ENCODE peak calls at places on chromosome 20, in eight cellular contexts. One of them, this sample, is unnamed.

GRCh38 chr20:23164176-23164601 is 78.1 kb upstream of the CD93 start:
- DNase-seq in stomach: peak
- DNase-seq in body of pancreas: no peak
- DNase-seq in IMR-90: no peak
- DNase-seq in A549: no peak
- DNase-seq in heart left ventricle: no peak
- DNase-seq in spleen: no peak
- DNase-seq in ovary: no peak
- DNase-seq in this sample: no peak

GRCh38 chr20:58693226-58694006 is 816 bp downstream of the NPEPL1 start:
- DNase-seq in stomach: peak
- DNase-seq in body of pancreas: peak
- DNase-seq in IMR-90: no peak
- DNase-seq in A549: peak
- DNase-seq in heart left ventricle: no peak
- DNase-seq in spleen: peak
- DNase-seq in ovary: no peak
- DNase-seq in this sample: peak

GRCh38 chr20:61587910-61588309 is 335.8 kb downstream of the CDH4 start:
- DNase-seq in stomach: no peak
- DNase-seq in body of pancreas: no peak
- DNase-seq in IMR-90: no peak
- DNase-seq in A549: no peak
- DNase-seq in heart left ventricle: no peak
- DNase-seq in spleen: no peak
- DNase-seq in ovary: no peak
- DNase-seq in this sample: no peak

GRCh38 chr20:9068896-9069663 is at the start of gene PLCB4:
- DNase-seq in stomach: peak
- DNase-seq in body of pancreas: peak
- DNase-seq in IMR-90: peak
- DNase-seq in A549: peak
- DNase-seq in heart left ventricle: peak
- DNase-seq in spleen: no peak
- DNase-seq in ovary: peak
- DNase-seq in this sample: no peak

GRCh38 chr20:64116541-64117423 is 9.4 kb upstream of the NPBWR2 start:
- DNase-seq in stomach: peak
- DNase-seq in body of pancreas: no peak
- DNase-seq in IMR-90: no peak
- DNase-seq in A549: no peak
- DNase-seq in heart left ventricle: peak
- DNase-seq in spleen: no peak
- DNase-seq in ovary: peak
- DNase-seq in this sample: no peak

GRCh38 chr20:8583209-8584106 is 451.4 kb downstream of the PLCB1 start:
- DNase-seq in stomach: no peak
- DNase-seq in body of pancreas: no peak
- DNase-seq in IMR-90: peak
- DNase-seq in A549: no peak
- DNase-seq in heart left ventricle: no peak
- DNase-seq in spleen: no peak
- DNase-seq in ovary: no peak
- DNase-seq in this sample: no peak

GRCh38 chr20:37937686-37938085 is 34.8 kb downstream of the VSTM2L start:
- DNase-seq in stomach: no peak
- DNase-seq in body of pancreas: no peak
- DNase-seq in IMR-90: no peak
- DNase-seq in A549: no peak
- DNase-seq in heart left ventricle: no peak
- DNase-seq in spleen: no peak
- DNase-seq in ovary: no peak
- DNase-seq in this sample: peak

GRCh38 chr20:53157443-53158408 is 185.6 kb downstream of the TSHZ2 start:
- DNase-seq in stomach: peak
- DNase-seq in body of pancreas: peak
- DNase-seq in IMR-90: peak
- DNase-seq in A549: peak
- DNase-seq in heart left ventricle: no peak
- DNase-seq in spleen: peak
- DNase-seq in ovary: peak
- DNase-seq in this sample: no peak

GRCh38 chr20:21812384-21812783 is 106.9 kb downstream of the PAX1 start:
- DNase-seq in stomach: no peak
- DNase-seq in body of pancreas: no peak
- DNase-seq in IMR-90: no peak
- DNase-seq in A549: no peak
- DNase-seq in heart left ventricle: no peak
- DNase-seq in spleen: no peak
- DNase-seq in ovary: no peak
- DNase-seq in this sample: no peak

GRCh38 chr20:43922614-43923013 is 8.0 kb downstream of the TOX2 start:
- DNase-seq in stomach: no peak
- DNase-seq in body of pancreas: no peak
- DNase-seq in IMR-90: no peak
- DNase-seq in A549: no peak
- DNase-seq in heart left ventricle: no peak
- DNase-seq in spleen: no peak
- DNase-seq in ovary: no peak
- DNase-seq in this sample: no peak

GRCh38 chr20:4444404-4444803 is 277.3 kb upstream of the PRND start:
- DNase-seq in stomach: no peak
- DNase-seq in body of pancreas: no peak
- DNase-seq in IMR-90: peak
- DNase-seq in A549: no peak
- DNase-seq in heart left ventricle: no peak
- DNase-seq in spleen: no peak
- DNase-seq in ovary: no peak
- DNase-seq in this sample: no peak

GRCh38 chr20:25247666-25248500 is at the start of gene PYGB:
- DNase-seq in stomach: peak
- DNase-seq in body of pancreas: peak
- DNase-seq in IMR-90: peak
- DNase-seq in A549: peak
- DNase-seq in heart left ventricle: peak
- DNase-seq in spleen: peak
- DNase-seq in ovary: peak
- DNase-seq in this sample: peak

GRCh38 chr20:18066421-18067333 is 9.0 kb upstream of the OVOL2 start:
- DNase-seq in stomach: no peak
- DNase-seq in body of pancreas: no peak
- DNase-seq in IMR-90: no peak
- DNase-seq in A549: no peak
- DNase-seq in heart left ventricle: no peak
- DNase-seq in spleen: no peak
- DNase-seq in ovary: no peak
- DNase-seq in this sample: no peak

GRCh38 chr20:57680934-57681914 is 28.6 kb downstream of the PMEPA1 start:
- DNase-seq in stomach: no peak
- DNase-seq in body of pancreas: no peak
- DNase-seq in IMR-90: no peak
- DNase-seq in A549: no peak
- DNase-seq in heart left ventricle: no peak
- DNase-seq in spleen: peak
- DNase-seq in ovary: no peak
- DNase-seq in this sample: no peak

GRCh38 chr20:846894-847278 is 13.4 kb downstream of the FAM110A start:
- DNase-seq in stomach: no peak
- DNase-seq in body of pancreas: no peak
- DNase-seq in IMR-90: no peak
- DNase-seq in A549: no peak
- DNase-seq in heart left ventricle: peak
- DNase-seq in spleen: peak
- DNase-seq in ovary: no peak
- DNase-seq in this sample: no peak

DNA sequence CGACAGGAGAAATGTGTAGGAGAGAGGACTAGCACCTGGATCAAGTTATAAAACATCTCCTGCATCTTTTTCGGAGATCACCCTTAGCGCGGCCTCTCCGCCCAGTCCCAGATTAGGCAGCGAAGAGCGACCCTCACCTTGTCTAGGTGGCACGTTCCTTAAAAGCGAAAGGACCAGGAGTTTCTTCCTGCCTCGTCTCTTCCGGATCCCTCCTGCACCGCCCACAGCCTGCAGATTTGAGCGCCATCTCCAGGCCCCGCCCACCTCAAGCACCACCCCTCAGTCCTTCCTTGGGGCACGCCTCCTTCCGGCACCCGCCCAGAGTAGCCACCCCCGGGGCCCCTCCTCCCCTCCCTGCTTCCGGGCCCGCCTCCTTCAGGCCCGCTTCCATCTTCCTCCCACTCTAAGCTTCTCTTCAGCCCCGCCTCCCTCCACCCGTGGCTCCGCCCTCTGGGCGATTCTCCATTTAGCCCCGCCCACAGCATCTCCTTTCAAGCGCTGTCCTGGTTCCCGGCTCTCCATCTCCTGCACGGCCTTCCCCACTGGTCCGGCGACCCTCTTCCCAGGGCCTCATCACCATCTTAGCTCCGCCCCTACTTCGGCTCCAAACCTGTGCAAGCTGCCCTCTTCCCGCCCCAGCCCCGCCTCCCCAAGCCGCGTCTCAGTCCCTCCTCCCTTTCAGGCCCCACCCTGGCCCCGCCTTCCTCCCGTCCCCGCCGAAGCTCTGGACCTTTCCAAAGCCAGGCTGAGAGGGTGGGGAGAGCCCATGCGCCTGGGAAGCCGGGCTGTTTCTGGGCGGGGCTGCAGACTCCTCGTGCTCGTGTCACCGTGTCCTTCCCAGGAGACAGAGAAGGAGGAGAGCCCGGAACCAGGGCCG is 550 bp upstream of the RALY start:
- DNase-seq in stomach: peak
- DNase-seq in body of pancreas: peak
- DNase-seq in IMR-90: peak
- DNase-seq in A549: peak
- DNase-seq in heart left ventricle: peak
- DNase-seq in spleen: peak
- DNase-seq in ovary: peak
- DNase-seq in this sample: peak
- H3K4me3 ChIP-seq in stomach: peak
- H3K4me3 ChIP-seq in body of pancreas: peak
- H3K4me3 ChIP-seq in IMR-90: peak
- H3K4me3 ChIP-seq in A549: peak
- H3K4me3 ChIP-seq in heart left ventricle: peak
- H3K4me3 ChIP-seq in spleen: peak
- H3K4me3 ChIP-seq in ovary: peak
- H3K4me3 ChIP-seq in this sample: peak

GRCh38 chr20:51306081-51306480 is 236.4 kb downstream of the NFATC2 start:
- DNase-seq in stomach: no peak
- DNase-seq in body of pancreas: no peak
- DNase-seq in IMR-90: no peak
- DNase-seq in A549: no peak
- DNase-seq in heart left ventricle: no peak
- DNase-seq in spleen: no peak
- DNase-seq in ovary: no peak
- DNase-seq in this sample: no peak
- H3K27ac ChIP-seq in stomach: no peak
- H3K27ac ChIP-seq in body of pancreas: no peak
- H3K27ac ChIP-seq in IMR-90: no peak
- H3K27ac ChIP-seq in A549: peak
- H3K27ac ChIP-seq in heart left ventricle: no peak
- H3K27ac ChIP-seq in spleen: no peak
- H3K27ac ChIP-seq in ovary: no peak
- H3K27ac ChIP-seq in this sample: no peak

DNA sequence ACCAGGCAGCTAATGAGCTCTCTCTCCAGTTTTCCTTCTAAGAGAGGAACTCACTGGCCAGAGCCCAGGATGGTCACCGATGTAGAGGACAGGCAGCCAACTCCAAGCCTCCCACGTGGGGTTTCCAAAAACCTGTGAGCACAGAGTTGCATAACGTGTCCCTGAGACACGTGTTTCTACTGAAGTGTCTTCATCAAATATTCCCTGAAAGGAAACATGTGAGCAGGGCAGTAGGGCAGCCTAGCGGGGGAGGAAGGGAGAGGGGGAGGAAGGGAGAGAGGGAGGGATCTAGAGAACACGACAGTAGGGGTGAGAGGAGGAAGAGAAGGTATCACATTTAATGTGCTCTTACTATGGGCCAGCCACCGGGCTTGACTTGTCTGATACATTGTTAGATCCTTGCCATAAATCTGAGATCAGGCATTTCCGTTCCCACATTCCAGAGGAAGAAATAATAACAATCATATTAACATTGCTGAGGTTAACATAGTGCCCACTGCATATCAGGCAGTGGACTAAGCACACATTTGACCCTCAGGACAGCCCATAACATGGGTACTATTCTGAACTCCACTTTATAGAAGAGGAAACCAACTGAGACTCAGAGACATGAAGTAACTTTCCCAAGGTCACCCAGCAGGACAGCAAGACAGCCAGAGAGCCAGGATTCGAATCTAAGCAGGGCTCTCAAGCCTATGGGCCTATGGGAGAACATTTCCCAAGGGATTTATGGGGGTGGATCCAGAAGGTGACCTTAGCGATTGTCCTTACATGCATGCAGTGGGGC is 4.5 kb upstream of the SYS1 start:
- DNase-seq in stomach: peak
- DNase-seq in body of pancreas: peak
- DNase-seq in IMR-90: peak
- DNase-seq in A549: no peak
- DNase-seq in heart left ventricle: peak
- DNase-seq in spleen: no peak
- DNase-seq in ovary: peak
- DNase-seq in this sample: peak
- TF ChIP-seq POLR2A in stomach: no peak
- TF ChIP-seq POLR2A in body of pancreas: no peak
- TF ChIP-seq POLR2A in IMR-90: no peak
- TF ChIP-seq POLR2A in A549: no peak
- TF ChIP-seq POLR2A in heart left ventricle: peak
- TF ChIP-seq POLR2A in spleen: no peak
- TF ChIP-seq POLR2A in ovary: no peak
- TF ChIP-seq POLR2A in this sample: peak

GRCh38 chr20:45999908-46000570 is 8.7 kb upstream of the MMP9 start:
- DNase-seq in stomach: no peak
- DNase-seq in body of pancreas: no peak
- DNase-seq in IMR-90: no peak
- DNase-seq in A549: no peak
- DNase-seq in heart left ventricle: no peak
- DNase-seq in spleen: no peak
- DNase-seq in ovary: no peak
- DNase-seq in this sample: no peak
- H3K4me3 ChIP-seq in stomach: no peak
- H3K4me3 ChIP-seq in body of pancreas: no peak
- H3K4me3 ChIP-seq in IMR-90: no peak
- H3K4me3 ChIP-seq in A549: no peak
- H3K4me3 ChIP-seq in heart left ventricle: no peak
- H3K4me3 ChIP-seq in spleen: no peak
- H3K4me3 ChIP-seq in ovary: no peak
- H3K4me3 ChIP-seq in this sample: no peak

DNA sequence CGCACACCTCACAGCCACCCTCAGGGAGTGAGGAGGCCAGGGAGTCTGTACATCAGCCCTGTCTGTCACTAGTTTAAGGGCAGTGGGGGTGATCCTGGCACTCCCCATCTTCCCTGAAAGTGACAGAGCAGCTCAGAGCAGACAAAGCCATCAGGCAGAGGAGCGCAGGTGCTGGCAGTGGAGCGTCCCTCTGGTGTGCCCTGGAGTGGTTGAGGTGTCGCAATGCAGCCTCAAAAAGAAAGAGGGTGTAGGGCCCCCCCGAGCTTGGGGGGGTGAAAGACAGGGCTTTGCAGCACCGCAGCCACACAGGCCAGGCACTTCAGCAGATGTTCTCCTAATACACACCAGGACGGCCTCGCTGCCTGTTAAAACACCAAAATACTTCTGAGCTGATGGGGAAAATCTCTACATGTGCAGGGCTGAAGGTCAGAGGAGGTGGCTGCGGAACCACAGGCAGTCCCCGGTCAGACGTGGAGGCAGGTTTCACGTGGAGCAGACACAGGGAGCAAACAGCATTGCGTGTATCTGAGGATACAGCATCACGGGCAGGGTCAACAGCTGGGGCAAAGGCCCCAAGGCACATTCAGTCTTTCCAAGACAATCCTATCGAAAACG is 69.5 kb downstream of the PREX1 start:
- DNase-seq in stomach: no peak
- DNase-seq in body of pancreas: no peak
- DNase-seq in IMR-90: no peak
- DNase-seq in A549: no peak
- DNase-seq in heart left ventricle: no peak
- DNase-seq in spleen: peak
- DNase-seq in ovary: no peak
- DNase-seq in this sample: no peak
- H3K27ac ChIP-seq in stomach: peak
- H3K27ac ChIP-seq in body of pancreas: no peak
- H3K27ac ChIP-seq in IMR-90: no peak
- H3K27ac ChIP-seq in A549: no peak
- H3K27ac ChIP-seq in heart left ventricle: no peak
- H3K27ac ChIP-seq in spleen: peak
- H3K27ac ChIP-seq in ovary: no peak
- H3K27ac ChIP-seq in this sample: no peak